ENCODE peak calls at places on chromosomes 11 and 22, in eight cellular contexts. V is pons; B is Calu3; O is activated CD4-positive, alpha-beta T cell treated with anti-CD3 and anti-CD28 coated beads, Interleukin-2, amount 50 U/mL, for 4 hours; W is SW 1271; D is dorsolateral prefrontal cortex; X is activated T-cell treated with anti-CD3 and anti-CD28 coated beads, Interleukin-2, amount 50 U/mL, for 48 hours; P is amniotic stem cell. E is an unnamed sample.

GRCh38 chr11:88043149-88043548 is 132.1 kb downstream of the RAB38 start:
- DNase-seq in V (no peak), B (no peak), O (no peak), W (no peak), D (no peak), X (no peak), P (no peak), E (no peak)

GRCh38 chr11:69836401-69836800 is 17.2 kb upstream of the FGF3 start:
- DNase-seq in V (no peak), B (no peak), O (no peak), W (no peak), D (no peak), X (no peak), P (no peak), E (no peak)

GRCh38 chr11:112321521-112322172 is 61.0 kb upstream of the PLET1 start:
- DNase-seq in V (no peak), B (peak; percentile 73), O (no peak), W (peak; percentile 82), D (no peak), X (no peak), P (no peak), E (peak; percentile 93)

GRCh38 chr11:115458877-115459276 is 45.3 kb downstream of the CADM1 start:
- DNase-seq in V (peak; percentile 53), B (no peak), O (no peak), W (no peak), D (no peak), X (no peak), P (no peak), E (no peak)

GRCh38 chr11:63599211-63600122 is 14.8 kb downstream of the PLAAT3 start:
- DNase-seq in V (peak; percentile 84), B (no peak), O (no peak), W (peak; percentile 19), D (peak; percentile 30), X (no peak), P (no peak), E (peak; percentile 59)

GRCh38 chr11:69530278-69531070 is 49.0 kb downstream of the LINC01488 start:
- DNase-seq in V (peak; percentile 79), B (no peak), O (no peak), W (no peak), D (peak; percentile 33), X (no peak), P (no peak), E (no peak)

GRCh38 chr11:76903325-76903724 is 42.6 kb downstream of the ACER3 start:
- DNase-seq in V (no peak), B (peak; percentile 42), O (no peak), W (no peak), D (no peak), X (no peak), P (no peak), E (no peak)

GRCh38 chr22:30884211-30885000 is 84.2 kb downstream of the MORC2 start:
- DNase-seq in V (no peak), B (no peak), O (no peak), W (no peak), D (no peak), X (no peak), P (no peak), E (no peak)

GRCh38 chr11:20066013-20066782 is 94.1 kb downstream of the DBX1 start:
- DNase-seq in V (no peak), B (no peak), O (no peak), W (no peak), D (no peak), X (no peak), P (no peak), E (no peak)

GRCh38 chr11:121524233-121524631 is 71.5 kb upstream of the SORL1-AS1 start:
- DNase-seq in V (peak; percentile 78), B (no peak), O (no peak), W (no peak), D (peak; percentile 49), X (peak; percentile 14), P (no peak), E (no peak)

GRCh38 chr22:38031491-38031890 is 25.7 kb upstream of the PICK1 start:
- DNase-seq in V (peak; percentile 48), B (no peak), O (no peak), W (no peak), D (no peak), X (no peak), P (no peak), E (no peak)

GRCh38 chr11:65827774-65828156 is 6.0 kb upstream of the SNX32 start:
- DNase-seq in V (no peak), B (no peak), O (no peak), W (no peak), D (no peak), X (no peak), P (no peak), E (no peak)

GRCh38 chr11:11324090-11324489 is 29.0 kb downstream of the CSNK2A3 start:
- DNase-seq in V (no peak), B (no peak), O (no peak), W (no peak), D (no peak), X (no peak), P (no peak), E (no peak)

GRCh38 chr11:112756166-112756565 is 205.1 kb upstream of the NCAM1 start:
- DNase-seq in V (no peak), B (no peak), O (no peak), W (no peak), D (no peak), X (no peak), P (no peak), E (no peak)

GRCh38 chr11:79461144-79461543 is 20.3 kb upstream of the TENM4 start:
- DNase-seq in V (peak; percentile 53), B (no peak), O (no peak), W (peak; percentile 24), D (peak; percentile 13), X (no peak), P (no peak), E (peak; percentile 65)

GRCh38 chr11:2526808-2527381 is 82.1 kb downstream of the KCNQ1 start:
- DNase-seq in V (peak; percentile 49), B (peak; percentile 58), O (no peak), W (no peak), D (no peak), X (no peak), P (no peak), E (no peak)

GRCh38 chr11:48052183-48053040 is 72.1 kb downstream of the PTPRJ start:
- DNase-seq in V (no peak), B (peak; percentile 85), O (no peak), W (no peak), D (no peak), X (no peak), P (peak; percentile 11), E (peak; percentile 57)

GRCh38 chr11:131691558-131692041 is 321.2 kb downstream of the NTM start:
- DNase-seq in V (no peak), B (no peak), O (no peak), W (no peak), D (no peak), X (peak; percentile 53), P (no peak), E (peak; percentile 60)

GRCh38 chr22:44181033-44181911 is 547 bp downstream of the PARVG start:
- DNase-seq in V (peak; percentile 5), B (no peak), O (peak; percentile 65), W (no peak), D (no peak), X (peak; percentile 69), P (no peak), E (no peak)

GRCh38 chr22:38843716-38844660 is at the start of gene NPTXR:
- DNase-seq in V (peak; percentile 18), B (peak; percentile 64), O (peak; percentile 26), W (peak; percentile 30), D (no peak), X (peak; percentile 44), P (peak; percentile 26), E (peak; percentile 43)

GRCh38 chr11:34205326-34206035 is 100.1 kb downstream of the NAT10 start:
- DNase-seq in V (no peak), B (no peak), O (no peak), W (no peak), D (no peak), X (no peak), P (no peak), E (peak; percentile 48)

GRCh38 chr22:22770280-22770871 is 117.2 kb upstream of the IGLL5 start:
- DNase-seq in V (no peak), B (peak; percentile 84), O (peak; percentile 29), W (peak; percentile 12), D (no peak), X (peak; percentile 68), P (no peak), E (no peak)

GRCh38 chr11:62461740-62462522 is 43.1 kb downstream of the SCGB1A1 start:
- DNase-seq in V (no peak), B (no peak), O (no peak), W (no peak), D (no peak), X (no peak), P (no peak), E (peak; percentile 69)

GRCh38 chr22:37454857-37455686 is 27.8 kb upstream of the ELFN2 start:
- DNase-seq in V (no peak), B (peak; percentile 66), O (no peak), W (no peak), D (no peak), X (no peak), P (peak; percentile 20), E (peak; percentile 74)

GRCh38 chr11:82246926-82247325 is 486.7 kb downstream of the FAM181B start:
- DNase-seq in V (no peak), B (no peak), O (no peak), W (no peak), D (no peak), X (no peak), P (no peak), E (no peak)

GRCh38 chr11:110428956-110429613 is 663 bp upstream of the FDX1 start:
- DNase-seq in V (peak; percentile 40), B (no peak), O (no peak), W (no peak), D (no peak), X (no peak), P (no peak), E (no peak)

GRCh38 chr11:63556404-63556803 is 6.8 kb downstream of the PLAAT2 start:
- DNase-seq in V (no peak), B (no peak), O (no peak), W (no peak), D (no peak), X (no peak), P (no peak), E (no peak)

GRCh38 chr11:114280696-114281095 is 15.5 kb upstream of the NNMT start:
- DNase-seq in V (peak; percentile 32), B (peak; percentile 78), O (no peak), W (peak; percentile 44), D (peak; percentile 12), X (no peak), P (peak; percentile 63), E (peak; percentile 95)

GRCh38 chr22:43389227-43389836 is 22.5 kb upstream of the MPPED1 start:
- DNase-seq in V (no peak), B (no peak), O (no peak), W (no peak), D (no peak), X (no peak), P (no peak), E (no peak)

GRCh38 chr11:445765-446588 is 4.1 kb upstream of the PTDSS2 start:
- DNase-seq in V (no peak), B (no peak), O (no peak), W (no peak), D (no peak), X (no peak), P (no peak), E (no peak)

GRCh38 chr11:117796456-117797428 is at the start of gene DSCAML1:
- DNase-seq in V (no peak), B (no peak), O (peak; percentile 39), W (no peak), D (peak; percentile 63), X (peak; percentile 37), P (no peak), E (no peak)

GRCh38 chr11:130209128-130209932 is 49.7 kb downstream of the ST14 start:
- DNase-seq in V (no peak), B (no peak), O (no peak), W (no peak), D (peak; percentile 6), X (no peak), P (no peak), E (no peak)

GRCh38 chr22:21449531-21450319 is 17.5 kb upstream of the TMEM191C start:
- DNase-seq in V (no peak), B (no peak), O (no peak), W (no peak), D (no peak), X (peak; percentile 7), P (no peak), E (no peak)

GRCh38 chr11:8329961-8330361 is 66.3 kb upstream of the LMO1 start:
- DNase-seq in V (no peak), B (no peak), O (no peak), W (no peak), D (no peak), X (no peak), P (no peak), E (no peak)